ENCODE peak calls at places on chromosomes 3 and 15, in four cellular contexts. M is EH; J is GM19239; F is stimulated activated CD4-positive, alpha-beta T cell treated with anti-CD3 and anti-CD28 coated beads, Interleukin-4, amount 100 ng/mL, for 24 hours. Z is an unnamed sample.

GRCh38 chr3:133457465-133458067 is 57.7 kb downstream of the BFSP2 start:
- DNase-seq in M (no peak), J (no peak), F (no peak), Z (no peak)

GRCh38 chr3:193640728-193641127 is 47.7 kb downstream of the OPA1 start:
- DNase-seq in M (no peak), J (no peak), F (no peak), Z (peak)

GRCh38 chr3:185498503-185499396 is at the start of gene TMEM41A:
- DNase-seq in M (peak), J (peak), F (peak), Z (peak)

GRCh38 chr3:155983834-155984474 is 113.5 kb downstream of the GMPS start:
- DNase-seq in M (no peak), J (no peak), F (no peak), Z (no peak)

GRCh38 chr3:36443042-36443686 is 62.9 kb downstream of the STAC start:
- DNase-seq in M (no peak), J (no peak), F (no peak), Z (no peak)

GRCh38 chr15:31111091-31111647 is 9.6 kb upstream of the TRPM1 start:
- DNase-seq in M (peak), J (no peak), F (no peak), Z (no peak)

GRCh38 chr3:186990878-186991308 is 60.6 kb downstream of the ST6GAL1 start:
- DNase-seq in M (no peak), J (no peak), F (no peak), Z (no peak)

GRCh38 chr3:173465898-173466678 is 68.5 kb downstream of the NLGN1 start:
- DNase-seq in M (no peak), J (no peak), F (no peak), Z (no peak)

GRCh38 chr15:90001062-90001682 is at the start of gene ZNF710:
- DNase-seq in M (peak), J (peak), F (peak), Z (peak)

GRCh38 chr3:40137586-40138295 is 171.8 kb upstream of the EIF1B start:
- DNase-seq in M (peak), J (no peak), F (no peak), Z (peak)

GRCh38 chr3:189911001-189911400 is 209.7 kb downstream of the P3H2 start:
- DNase-seq in M (no peak), J (no peak), F (no peak), Z (no peak)

Z was measured in foreskin fibroblast.